ENCODE peak calls at places on chromosomes 1 and 21, in five cellular contexts. One of them, this sample, is unnamed.
A peak's percentile ranks its signal among the peaks of the same experiment; 100 is the strongest.

GRCh38 chr1:115158181-115158580 is 68.9 kb upstream of the TSPAN2 start:
- DNase-seq in BE2C: no peak
- DNase-seq in HCT116: no peak
- DNase-seq in CD8-positive, alpha-beta T cell: no peak
- DNase-seq in iPS DF 6.9: no peak
- DNase-seq in this sample: no peak

GRCh38 chr1:66137235-66137634 is 344.5 kb downstream of the PDE4B start:
- DNase-seq in HCT116: no peak
- DNase-seq in BE2C: no peak
- DNase-seq in CD8-positive, alpha-beta T cell: no peak
- DNase-seq in iPS DF 6.9: no peak
- DNase-seq in this sample: no peak

GRCh38 chr1:248924696-248925532 is 18.9 kb downstream of the PGBD2 start:
- DNase-seq in BE2C: peak; percentile 69
- DNase-seq in CD8-positive, alpha-beta T cell: peak; percentile 52
- DNase-seq in iPS DF 6.9: no peak
- DNase-seq in HCT116: peak; percentile 40
- DNase-seq in this sample: peak; percentile 73

GRCh38 chr1:58755468-58755872 is 28.4 kb downstream of the JUN start:
- DNase-seq in HCT116: peak; percentile 70
- DNase-seq in CD8-positive, alpha-beta T cell: peak; percentile 43
- DNase-seq in BE2C: peak; percentile 15
- DNase-seq in iPS DF 6.9: no peak
- DNase-seq in this sample: no peak

GRCh38 chr1:26284597-26285351 is 4.9 kb downstream of the SH3BGRL3 start:
- DNase-seq in CD8-positive, alpha-beta T cell: peak; percentile 94
- DNase-seq in iPS DF 6.9: no peak
- DNase-seq in HCT116: peak; percentile 91
- DNase-seq in BE2C: peak; percentile 58
- DNase-seq in this sample: peak; percentile 92

GRCh38 chr21:33980276-33980916 is 64.8 kb upstream of the ATP5PO start:
- DNase-seq in CD8-positive, alpha-beta T cell: no peak
- DNase-seq in iPS DF 6.9: no peak
- DNase-seq in HCT116: no peak
- DNase-seq in BE2C: no peak
- DNase-seq in this sample: peak; percentile 8

GRCh38 chr1:192363177-192363576 is 46.4 kb downstream of the RGS21 start:
- DNase-seq in BE2C: no peak
- DNase-seq in CD8-positive, alpha-beta T cell: no peak
- DNase-seq in iPS DF 6.9: no peak
- DNase-seq in HCT116: no peak
- DNase-seq in this sample: no peak

GRCh38 chr1:214747050-214747615 is 144.1 kb downstream of the CENPF start:
- DNase-seq in CD8-positive, alpha-beta T cell: no peak
- DNase-seq in BE2C: no peak
- DNase-seq in iPS DF 6.9: no peak
- DNase-seq in HCT116: no peak
- DNase-seq in this sample: no peak

GRCh38 chr1:51170342-51170741 is 65.7 kb upstream of the RNF11 start:
- DNase-seq in BE2C: no peak
- DNase-seq in iPS DF 6.9: no peak
- DNase-seq in HCT116: no peak
- DNase-seq in CD8-positive, alpha-beta T cell: no peak
- DNase-seq in this sample: no peak

GRCh38 chr1:21936366-21937031 is 611 bp downstream of the HSPG2 start:
- DNase-seq in iPS DF 6.9: no peak
- DNase-seq in BE2C: no peak
- DNase-seq in CD8-positive, alpha-beta T cell: no peak
- DNase-seq in HCT116: no peak
- DNase-seq in this sample: peak; percentile 68

GRCh38 chr1:30762152-30762930 is 4.8 kb upstream of the LAPTM5 start:
- DNase-seq in iPS DF 6.9: no peak
- DNase-seq in BE2C: no peak
- DNase-seq in CD8-positive, alpha-beta T cell: no peak
- DNase-seq in HCT116: no peak
- DNase-seq in this sample: no peak
- H3K4me1 ChIP-seq in iPS DF 6.9: peaks cover 2% of the 10 kb centered on the region
- H3K4me1 ChIP-seq in BE2C: no peaks in the 10 kb centered on the region
- H3K4me1 ChIP-seq in CD8-positive, alpha-beta T cell: peaks cover 72% of the 10 kb centered on the region
- H3K4me1 ChIP-seq in HCT116: no peaks in the 10 kb centered on the region
- H3K4me1 ChIP-seq in this sample: no peaks in the 10 kb centered on the region

GRCh38 chr21:41547111-41547510 is 39.2 kb upstream of the TMPRSS2 start:
- DNase-seq in iPS DF 6.9: no peak
- DNase-seq in HCT116: no peak
- DNase-seq in BE2C: no peak
- DNase-seq in CD8-positive, alpha-beta T cell: no peak
- DNase-seq in this sample: peak; percentile 7
- H3K4me1 ChIP-seq in iPS DF 6.9: no peaks in the 10 kb centered on the region
- H3K4me1 ChIP-seq in HCT116: no peaks in the 10 kb centered on the region
- H3K4me1 ChIP-seq in BE2C: no peaks in the 10 kb centered on the region
- H3K4me1 ChIP-seq in CD8-positive, alpha-beta T cell: no peaks in the 10 kb centered on the region
- H3K4me1 ChIP-seq in this sample: no peaks in the 10 kb centered on the region

GRCh38 chr1:91752324-91752723 is 133.6 kb downstream of the TGFBR3 start:
- DNase-seq in HCT116: no peak
- DNase-seq in BE2C: no peak
- DNase-seq in CD8-positive, alpha-beta T cell: no peak
- DNase-seq in iPS DF 6.9: no peak
- DNase-seq in this sample: no peak
- H3K4me1 ChIP-seq in HCT116: no peaks in the 10 kb centered on the region
- H3K4me1 ChIP-seq in BE2C: no peaks in the 10 kb centered on the region
- H3K4me1 ChIP-seq in CD8-positive, alpha-beta T cell: no peaks in the 10 kb centered on the region
- H3K4me1 ChIP-seq in iPS DF 6.9: no peaks in the 10 kb centered on the region
- H3K4me1 ChIP-seq in this sample: no peaks in the 10 kb centered on the region

GRCh38 chr1:32770741-32771548 is 46.2 kb downstream of the YARS1 start:
- DNase-seq in CD8-positive, alpha-beta T cell: no peak
- DNase-seq in BE2C: no peak
- DNase-seq in iPS DF 6.9: no peak
- DNase-seq in HCT116: no peak
- DNase-seq in this sample: no peak
- H3K4me1 ChIP-seq in CD8-positive, alpha-beta T cell: no peaks in the 10 kb centered on the region
- H3K4me1 ChIP-seq in BE2C: peaks cover 30% of the 10 kb centered on the region
- H3K4me1 ChIP-seq in iPS DF 6.9: peaks cover 6% of the 10 kb centered on the region
- H3K4me1 ChIP-seq in HCT116: peaks cover 45% of the 10 kb centered on the region
- H3K4me1 ChIP-seq in this sample: peaks cover 28% of the 10 kb centered on the region

GRCh38 chr1:205444931-205445652 is 10.8 kb downstream of the BLACAT1 start:
- DNase-seq in BE2C: no peak
- DNase-seq in iPS DF 6.9: no peak
- DNase-seq in CD8-positive, alpha-beta T cell: no peak
- DNase-seq in HCT116: no peak
- DNase-seq in this sample: peak; percentile 95

GRCh38 chr1:205442051-205442721 is 13.7 kb downstream of the BLACAT1 start:
- DNase-seq in CD8-positive, alpha-beta T cell: no peak
- DNase-seq in BE2C: no peak
- DNase-seq in iPS DF 6.9: no peak
- DNase-seq in HCT116: no peak
- DNase-seq in this sample: peak; percentile 68

GRCh38 chr1:205445653-205445955 is 10.2 kb downstream of the BLACAT1 start:
- DNase-seq in HCT116: no peak
- DNase-seq in iPS DF 6.9: no peak
- DNase-seq in CD8-positive, alpha-beta T cell: no peak
- DNase-seq in BE2C: no peak
- DNase-seq in this sample: no peak

GRCh38 chr1:205444300-205444930 is 11.4 kb downstream of the BLACAT1 start:
- DNase-seq in CD8-positive, alpha-beta T cell: no peak
- DNase-seq in HCT116: no peak
- DNase-seq in iPS DF 6.9: no peak
- DNase-seq in BE2C: no peak
- DNase-seq in this sample: no peak

DNA sequence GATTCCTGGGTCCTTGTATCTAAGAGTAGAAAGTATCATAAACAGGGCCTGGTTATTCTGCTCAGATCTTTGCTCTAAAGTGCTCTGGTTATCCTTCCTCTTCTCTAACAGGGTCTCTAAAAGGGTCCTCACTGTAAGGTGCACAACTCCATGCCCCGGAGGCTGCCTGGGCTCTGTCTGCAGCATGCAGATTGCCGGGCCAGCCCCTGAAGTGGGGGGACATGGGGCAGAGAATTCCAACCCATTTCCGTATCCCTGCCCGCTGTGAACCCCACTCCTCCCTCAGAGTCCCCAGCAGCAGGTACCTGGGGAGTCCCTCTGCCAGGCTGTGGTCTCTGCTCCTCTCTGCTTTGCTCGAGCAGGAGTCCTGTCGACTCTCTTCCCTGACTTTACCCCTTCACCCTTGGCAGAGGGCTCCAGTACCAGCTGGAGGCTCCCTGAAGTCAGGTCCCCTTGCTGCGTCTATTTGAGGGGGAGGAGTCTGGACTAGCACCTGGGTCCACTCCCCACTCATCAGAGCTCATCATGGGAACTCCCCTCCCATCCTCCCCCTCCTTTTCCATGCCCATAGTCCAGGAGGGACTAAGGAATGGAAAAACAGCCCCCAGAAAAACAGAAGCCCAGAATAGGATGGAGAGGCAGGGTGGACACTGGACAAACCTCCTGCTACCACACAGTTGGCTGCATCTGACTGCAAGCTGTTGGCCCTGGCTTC is 12.1 kb downstream of the BLACAT1 start:
- DNase-seq in iPS DF 6.9: no peak
- DNase-seq in CD8-positive, alpha-beta T cell: no peak
- DNase-seq in HCT116: no peak
- DNase-seq in BE2C: no peak
- DNase-seq in this sample: peak; percentile 50
- H3K4me1 ChIP-seq in iPS DF 6.9: peaks cover 54% of the 10 kb centered on the region
- H3K4me1 ChIP-seq in CD8-positive, alpha-beta T cell: peaks cover 25% of the 10 kb centered on the region
- H3K4me1 ChIP-seq in HCT116: peaks cover 72% of the 10 kb centered on the region
- H3K4me1 ChIP-seq in BE2C: peaks cover 3% of the 10 kb centered on the region
- H3K4me1 ChIP-seq in this sample: peaks cover 57% of the 10 kb centered on the region